ENCODE peak calls at places on chromosome 6, in four cellular contexts. G is GM12878, W is body of pancreas, R is HepG2. F is an unnamed sample. For H3K9me3, the result is how much of the 10 kb centered on the place peaks cover.

GRCh38 chr6:104349191-104349590 is 510.5 kb downstream of the HACE1 start:
- ATAC-seq in G (no peak), R (no peak), W (no peak), F (no peak)

GRCh38 chr6:137927777-137928218 is 60.7 kb downstream of the TNFAIP3 start:
- ATAC-seq in R (no peak), G (peak), W (no peak), F (no peak)

GRCh38 chr6:96626749-96627353 is 63.9 kb downstream of the FHL5 start:
- ATAC-seq in W (peak), R (peak), G (peak), F (no peak)

GRCh38 chr6:84549912-84550311 is 214.5 kb downstream of the TBX18 start:
- ATAC-seq in G (no peak), R (peak), W (no peak), F (no peak)

GRCh38 chr6:128032047-128032446 is 131.2 kb upstream of the THEMIS start:
- ATAC-seq in W (no peak), R (no peak), G (no peak), F (no peak)

GRCh38 chr6:139443226-139444112 is 69.0 kb upstream of the CITED2 start:
- ATAC-seq in W (no peak), R (no peak), G (no peak), F (no peak)

GRCh38 chr6:166046232-166046631 is 121.4 kb downstream of the TBXT start:
- ATAC-seq in W (no peak), R (no peak), G (no peak), F (peak)

GRCh38 chr6:87914637-87915395 is 132.8 kb upstream of the SPACA1 start:
- ATAC-seq in W (no peak), R (no peak), G (peak), F (no peak)

GRCh38 chr6:148430897-148431296 is 88.3 kb downstream of the SASH1 start:
- ATAC-seq in G (no peak), W (no peak), R (peak), F (no peak)

GRCh38 chr6:17167327-17167979 is 65.6 kb downstream of the STMND1 start:
- ATAC-seq in G (no peak), W (peak), R (peak), F (no peak)

GRCh38 chr6:68126089-68126749 is 508.9 kb upstream of the ADGRB3 start:
- ATAC-seq in G (peak), R (no peak), W (no peak), F (no peak)

GRCh38 chr6:43945778-43946100 is 175.7 kb downstream of the VEGFA start:
- ATAC-seq in W (no peak), R (no peak), G (no peak), F (no peak)

GRCh38 chr6:38404355-38404754 is 235.4 kb downstream of the BTBD9 start:
- ATAC-seq in R (peak), W (no peak), G (peak), F (no peak)

GRCh38 chr6:142698751-142699150 is 246.2 kb downstream of the HIVEP2 start:
- ATAC-seq in G (no peak), R (peak), W (no peak), F (no peak)

DNA sequence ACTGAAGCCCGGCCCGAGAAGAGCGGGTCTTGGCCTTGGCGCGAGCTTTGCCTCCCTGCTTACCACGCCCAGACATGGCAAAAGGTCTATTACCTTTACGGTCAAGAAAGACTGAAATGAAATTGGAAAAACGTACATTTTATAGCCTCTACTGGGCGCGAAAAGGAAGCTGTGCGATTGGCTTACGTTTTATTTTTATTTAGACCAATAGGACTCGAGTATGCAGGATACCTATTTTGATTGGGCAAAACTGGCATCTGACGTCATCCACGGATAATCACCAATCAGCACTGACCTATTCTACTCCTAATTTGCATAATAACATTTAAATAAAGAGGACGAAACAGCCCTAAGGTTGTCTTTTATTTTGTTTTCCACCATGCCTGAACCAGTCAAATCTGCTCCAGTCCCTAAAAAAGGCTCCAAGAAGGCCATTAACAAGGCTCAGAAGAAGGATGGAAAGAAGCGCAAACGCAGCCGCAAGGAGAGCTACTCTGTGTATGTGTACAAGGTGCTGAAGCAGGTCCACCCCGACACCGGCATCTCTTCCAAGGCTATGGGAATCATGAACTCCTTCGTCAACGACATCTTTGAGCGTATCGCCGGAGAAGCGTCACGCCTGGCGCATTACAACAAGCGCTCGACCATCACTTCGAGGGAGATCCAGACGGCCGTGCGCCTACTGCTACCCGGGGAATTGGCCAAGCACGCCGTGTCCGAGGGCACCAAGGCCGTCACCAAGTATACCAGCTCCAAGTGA is 97.4 kb downstream of the OR2B2 start:
- ATAC-seq in R (peak), G (peak), W (peak), F (peak)
- TF ChIP-seq POLR2A in R (peak), G (peak), W (peak), F (no peak)

GRCh38 chr6:168219167-168219566 is 100.4 kb downstream of the DACT2 start:
- ATAC-seq in R (no peak), G (no peak), W (peak), F (peak)
- H3K9me3 ChIP-seq in R (under half), G (under half), W (under half), F (under half)

GRCh38 chr6:10554826-10555225 is 33.7 kb downstream of the GCNT2 start:
- ATAC-seq in R (no peak), W (no peak), G (no peak), F (no peak)

GRCh38 chr6:10557886-10558285 is 36.7 kb downstream of the GCNT2 start:
- ATAC-seq in W (no peak), G (no peak), R (no peak), F (no peak)

GRCh38 chr6:10553869-10554268 is 32.7 kb downstream of the GCNT2 start:
- ATAC-seq in G (no peak), W (no peak), R (no peak), F (peak)

GRCh38 chr6:10556496-10557391 is 35.6 kb downstream of the GCNT2 start:
- ATAC-seq in W (no peak), G (no peak), R (no peak), F (no peak)

DNA sequence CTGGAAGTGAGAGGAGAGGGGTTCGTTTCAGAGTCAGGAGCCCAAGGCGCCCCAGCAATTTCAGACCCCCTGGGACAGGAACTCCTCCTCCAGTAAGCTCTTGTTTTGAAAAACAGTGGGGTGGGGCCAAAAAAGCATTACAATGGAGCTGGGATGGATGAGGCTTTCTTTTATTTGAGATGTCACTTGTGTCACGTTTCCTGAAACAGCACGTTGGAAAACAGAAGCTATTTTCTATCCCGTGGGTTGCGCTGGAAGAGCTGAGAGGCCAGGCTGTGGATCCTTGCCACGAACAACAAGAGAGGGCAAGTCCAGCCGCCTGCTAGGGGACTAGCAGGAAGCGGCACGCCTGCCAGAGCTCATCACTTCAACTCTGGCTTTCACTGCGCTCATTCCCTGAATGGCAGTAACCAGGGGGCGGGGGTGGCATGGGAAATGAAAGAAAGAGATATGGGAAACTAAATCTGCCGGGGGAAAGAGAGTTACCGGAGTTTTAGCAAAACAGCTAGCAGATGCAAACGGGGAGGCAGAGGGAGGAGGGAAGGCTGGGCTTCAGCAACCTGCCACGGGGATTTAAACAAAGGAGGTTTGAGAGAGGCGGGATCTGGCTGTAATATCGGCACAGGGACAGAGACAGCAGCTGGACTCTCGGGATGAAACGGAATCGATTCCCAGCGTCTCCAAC is 34.6 kb downstream of the GCNT2 start:
- ATAC-seq in G (no peak), R (no peak), W (peak), F (peak)
- TF ChIP-seq POLR2A in G (no peak), R (no peak), W (no peak), F (peak)

GRCh38 chr6:26489926-26490575 is 10.1 kb upstream of the BTN1A1 start:
- ATAC-seq in G (no peak), R (no peak), W (no peak), F (no peak)

GRCh38 chr6:26491604-26492003 is 8.5 kb upstream of the BTN1A1 start:
- ATAC-seq in W (no peak), G (no peak), R (no peak), F (no peak)

GRCh38 chr6:26487466-26487865 is 12.6 kb upstream of the BTN1A1 start:
- ATAC-seq in W (no peak), R (no peak), G (no peak), F (no peak)

GRCh38 chr6:26493258-26493657 is 6.8 kb upstream of the BTN1A1 start:
- ATAC-seq in G (peak), W (no peak), R (peak), F (no peak)

DNA sequence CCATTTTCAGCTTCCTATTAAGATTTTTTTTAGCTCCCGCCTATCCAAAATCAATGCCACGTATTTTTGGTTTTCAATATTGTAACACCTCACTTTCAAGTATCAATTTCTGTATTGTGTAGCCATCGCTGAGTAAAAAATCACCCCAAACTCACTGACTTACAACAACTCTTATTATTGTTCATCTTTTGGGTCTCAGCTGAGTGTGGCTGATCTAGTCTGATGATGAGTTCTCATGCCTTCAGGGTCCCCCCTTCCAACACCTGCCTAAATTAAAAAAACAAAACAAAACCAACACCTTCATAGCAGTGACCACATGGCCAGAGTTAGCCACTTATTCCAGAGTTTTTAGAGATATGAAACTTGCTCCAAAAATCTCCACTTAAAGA is 9.5 kb upstream of the BTN1A1 start:
- ATAC-seq in W (no peak), G (peak), R (no peak), F (no peak)
- H3K9me3 ChIP-seq in W (under half), G (under half), R (under half), F (under half)

DNA sequence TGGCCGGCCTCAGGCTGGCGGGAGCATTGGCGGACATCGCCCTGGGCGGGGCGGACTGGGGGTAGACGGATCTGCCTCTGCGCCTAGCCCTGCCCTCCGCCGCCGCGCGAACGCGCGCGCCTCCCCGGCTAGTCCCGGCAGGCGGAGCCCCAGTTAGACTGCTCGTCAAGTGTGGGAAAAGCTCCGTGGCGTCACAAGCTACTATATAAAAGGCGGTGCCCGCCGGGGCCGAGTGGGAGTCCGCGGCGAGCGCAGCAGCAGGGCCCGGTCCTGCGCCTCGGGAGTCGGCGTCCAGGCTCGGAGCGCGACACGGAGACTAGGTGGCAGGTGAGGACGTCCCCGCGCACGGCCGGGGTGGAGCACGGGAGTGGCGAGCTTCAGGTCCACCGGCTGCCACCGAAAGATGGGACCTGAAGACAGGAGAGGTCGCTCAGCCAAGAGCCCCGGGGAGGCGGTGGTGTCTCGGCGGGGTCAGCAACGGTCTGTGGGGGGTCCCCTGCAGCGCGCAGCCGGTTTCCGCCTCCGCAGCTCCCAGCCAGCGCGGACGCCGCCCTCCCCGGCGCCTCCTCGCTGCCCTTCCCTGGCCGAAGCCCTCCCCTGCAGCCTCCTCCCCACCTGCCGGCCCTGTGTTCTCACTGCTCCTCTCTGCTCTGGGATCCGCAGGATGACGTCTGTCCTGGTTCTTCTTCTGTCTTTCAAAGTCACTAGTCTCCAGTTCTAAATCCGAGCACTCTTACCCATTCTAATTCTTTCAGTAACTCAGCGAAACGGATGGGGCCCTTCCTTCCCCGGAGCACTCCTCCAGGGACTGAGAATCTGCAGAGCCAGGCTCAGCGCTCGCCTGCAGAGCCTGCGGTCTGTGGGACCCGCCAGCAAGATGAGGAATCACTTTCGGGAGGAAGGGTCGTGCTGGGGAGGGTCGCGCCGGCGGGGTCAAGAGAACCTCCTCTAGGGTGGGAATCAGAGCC is 4.3 kb upstream of the RIPK1 start:
- ATAC-seq in R (peak), W (peak), G (peak), F (peak)
- TF ChIP-seq POLR2A in R (peak), W (peak), G (peak), F (peak)

GRCh38 chr6:304833-305370 is 12.6 kb downstream of the DUSP22 start:
- ATAC-seq in G (peak), R (no peak), W (no peak), F (no peak)
- H3K9me3 ChIP-seq in G (under half), R (under half), W (under half), F (under half)

GRCh38 chr6:111259089-111259831 is 172.0 kb downstream of the SLC16A10 start:
- ATAC-seq in G (peak), R (peak), W (peak), F (peak)
- TF ChIP-seq POLR2A in G (peak), R (peak), W (peak), F (peak)

GRCh38 chr6:30287139-30287538 is 39.6 kb upstream of the TRIM39 start:
- ATAC-seq in G (no peak), R (no peak), W (no peak), F (no peak)
- H3K9me3 ChIP-seq in G (under half), R (half or more), W (under half), F (under half)

DNA sequence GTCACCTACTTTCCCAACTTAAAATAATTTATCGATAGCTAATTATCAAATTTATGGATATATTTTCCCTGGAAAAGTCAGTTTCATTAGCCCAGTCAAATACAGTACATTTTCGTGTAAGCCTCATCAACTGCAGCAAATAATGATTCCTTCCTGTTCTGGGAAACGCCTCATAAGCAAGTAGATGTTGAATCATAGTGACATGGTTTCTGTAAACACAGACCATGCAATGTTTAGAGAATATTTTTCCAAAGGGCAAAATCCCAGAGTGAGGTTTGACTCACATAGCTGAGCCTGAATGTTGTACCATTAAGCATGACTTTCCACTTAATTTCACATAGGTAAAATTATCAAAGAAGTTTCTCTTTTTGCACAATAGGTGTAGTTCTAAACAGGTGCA is 16.7 kb upstream of the VNN1 start:
- ATAC-seq in R (peak), G (no peak), W (no peak), F (no peak)
- TF ChIP-seq POLR2A in R (no peak), G (no peak), W (no peak), F (no peak)